ENCODE peak calls at places on chromosome 2, in nine cellular contexts. J is nephron progenitor cell; E is GM23338; D is ovary; Y is MCF 10A; P is heart left ventricle; R is endothelial cell; K is BJ; F is CD8-positive, alpha-beta T cell. U is an unnamed sample.

GRCh38 chr2:29317077-29317517 is 201.9 kb downstream of the CLIP4 start:
- DNase-seq in J (no peak), E (no peak), D (no peak), Y (peak; percentile 82), P (no peak), R (no peak), K (no peak), F (no peak), U (no peak)

GRCh38 chr2:71935291-71935848 is 212.3 kb downstream of the CYP26B1 start:
- DNase-seq in J (no peak), E (no peak), D (no peak), Y (peak; percentile 77), P (no peak), R (no peak), K (peak; percentile 85), F (no peak), U (no peak)

GRCh38 chr2:71599646-71600236 is 146.4 kb downstream of the DYSF start:
- DNase-seq in J (no peak), E (no peak), D (no peak), Y (no peak), P (no peak), R (no peak), K (no peak), F (no peak), U (no peak)

GRCh38 chr2:28152585-28153284 is 239.9 kb upstream of the FOSL2 start:
- DNase-seq in J (no peak), E (no peak), D (no peak), Y (no peak), P (no peak), R (no peak), K (no peak), F (no peak), U (no peak)

GRCh38 chr2:218072478-218073024 is 3.5 kb downstream of the RUFY4 start:
- DNase-seq in J (no peak), E (no peak), D (no peak), Y (no peak), P (no peak), R (no peak), K (no peak), F (no peak), U (no peak)

GRCh38 chr2:56240210-56240609 is 56.4 kb downstream of the CCDC85A start:
- DNase-seq in J (no peak), E (no peak), D (no peak), Y (no peak), P (no peak), R (no peak), K (no peak), F (no peak), U (no peak)

GRCh38 chr2:130288467-130289403 is 54.0 kb upstream of the IMP4 start:
- DNase-seq in J (no peak), E (peak; percentile 78), D (no peak), Y (no peak), P (no peak), R (no peak), K (no peak), F (no peak), U (no peak)

GRCh38 chr2:6999161-6999877 is 82.1 kb downstream of the RNF144A start:
- DNase-seq in J (no peak), E (no peak), D (no peak), Y (no peak), P (no peak), R (no peak), K (no peak), F (no peak), U (no peak)

GRCh38 chr2:6750389-6751158 is 115.1 kb downstream of the CMPK2 start:
- DNase-seq in J (no peak), E (no peak), D (no peak), Y (no peak), P (no peak), R (no peak), K (no peak), F (no peak), U (no peak)

GRCh38 chr2:118118479-118118878 is 30.2 kb downstream of the INSIG2 start:
- DNase-seq in J (no peak), E (no peak), D (no peak), Y (no peak), P (no peak), R (no peak), K (no peak), F (no peak), U (no peak)

GRCh38 chr2:170002096-170002495 is 174.8 kb downstream of the UBR3 start:
- DNase-seq in J (no peak), E (peak; percentile 16), D (no peak), Y (no peak), P (no peak), R (no peak), K (no peak), F (no peak), U (no peak)

GRCh38 chr2:170006592-170007327 is 171.2 kb upstream of the MYO3B start:
- DNase-seq in J (no peak), E (no peak), D (no peak), Y (peak; percentile 18), P (no peak), R (peak; percentile 17), K (no peak), F (no peak), U (no peak)

GRCh38 chr2:170009209-170009608 is 168.7 kb upstream of the MYO3B start:
- DNase-seq in J (no peak), E (no peak), D (no peak), Y (no peak), P (no peak), R (no peak), K (no peak), F (no peak), U (no peak)

DNA sequence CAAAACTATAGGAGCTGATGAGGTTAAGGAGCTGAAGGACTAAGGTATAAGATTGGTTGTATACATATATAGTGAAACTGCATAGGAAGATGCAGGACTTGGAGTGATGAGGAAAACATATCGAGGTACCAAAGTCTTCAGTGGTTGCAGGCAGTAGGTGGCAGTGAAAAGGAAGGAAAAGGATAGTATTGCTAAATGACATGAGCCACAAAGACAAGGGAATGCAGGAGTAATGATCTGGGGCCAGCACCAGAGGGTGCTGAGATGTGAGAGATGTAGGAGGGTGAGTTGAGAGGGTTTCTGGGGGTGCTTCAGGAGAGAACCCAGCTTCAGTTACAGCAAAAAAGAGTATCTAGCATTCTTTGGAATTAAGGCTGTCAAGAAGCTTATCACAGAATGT is 172.2 kb upstream of the MYO3B start:
- DNase-seq in J (no peak), E (peak; percentile 70), D (no peak), Y (peak; percentile 2), P (no peak), R (no peak), K (no peak), F (no peak), U (no peak)
- TF ChIP-seq CTCF in J (no peak), E (peak; percentile 57), D (no peak), Y (no peak), P (no peak), R (no peak), K (no peak), F (no peak), U (no peak)

DNA sequence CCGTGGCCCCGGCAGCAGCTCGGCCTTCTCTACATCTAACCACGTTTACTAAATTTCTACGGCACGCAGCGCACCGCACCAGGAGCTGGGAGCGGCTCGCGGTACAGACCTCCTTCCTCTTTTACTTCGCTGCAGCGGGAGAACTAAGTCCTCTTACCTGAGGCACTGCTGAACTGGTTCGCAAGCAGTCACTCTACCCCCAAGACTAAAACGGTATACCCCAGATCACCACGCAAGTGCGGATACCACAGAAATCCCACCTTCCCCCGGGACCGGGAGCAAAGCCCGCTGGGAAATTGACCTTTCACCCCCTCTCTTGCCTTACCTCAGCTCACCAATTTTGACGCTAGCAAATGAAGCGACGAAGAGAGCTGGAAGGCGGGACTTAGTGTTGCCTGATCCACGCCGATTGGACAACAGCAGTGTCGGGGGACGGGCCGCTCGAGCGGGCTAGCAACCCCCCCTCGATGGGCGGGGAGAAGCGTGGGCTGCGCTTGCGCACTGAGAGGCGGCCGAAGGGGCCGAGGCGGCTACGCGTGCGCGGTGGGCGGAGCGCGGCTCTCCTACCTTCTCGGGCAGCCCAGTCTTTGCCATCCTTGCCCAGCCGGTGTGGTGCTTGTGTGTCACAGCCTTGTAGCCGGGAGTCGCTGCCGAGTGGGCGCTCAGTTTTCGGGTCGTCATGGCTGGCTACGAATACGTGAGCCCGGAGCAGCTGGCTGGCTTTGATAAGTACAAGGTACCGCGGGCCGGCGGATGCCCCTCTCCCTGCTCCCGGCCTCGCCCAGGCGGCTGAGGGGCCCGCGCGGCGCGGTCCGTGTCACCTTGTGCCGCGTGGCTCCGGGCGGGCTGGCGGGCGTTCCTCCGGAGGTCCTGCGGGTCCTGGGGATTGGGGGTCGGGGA is at the start of gene SELENOI:
- DNase-seq in J (peak; percentile 99), E (peak; percentile 100), D (peak; percentile 100), Y (peak; percentile 99), P (peak; percentile 99), R (peak; percentile 100), K (peak; percentile 93), F (peak; percentile 98), U (peak; percentile 99)
- TF ChIP-seq CTCF in J (no peak), E (no peak), D (no peak), Y (no peak), P (no peak), R (no peak), K (no peak), F (no peak), U (no peak)

DNA sequence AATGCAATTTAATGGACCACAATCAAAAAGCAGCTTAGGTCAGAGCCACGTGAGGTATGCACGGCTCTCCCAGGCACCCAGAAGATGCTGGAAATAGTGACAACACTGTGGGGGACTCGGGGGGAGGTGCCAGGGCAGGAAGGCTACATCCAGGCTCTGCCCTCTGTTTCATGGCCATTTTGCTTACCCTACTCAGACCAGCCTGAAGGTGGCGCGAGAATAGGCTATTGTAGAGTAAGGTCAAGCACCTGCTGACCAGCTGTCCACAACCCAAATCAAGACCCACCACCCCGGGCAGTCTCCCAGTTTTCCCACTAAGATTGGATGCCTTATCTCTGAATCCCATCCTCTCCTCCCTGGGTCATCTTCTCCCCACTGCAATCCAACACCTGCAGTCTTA is 115.7 kb downstream of the VIT start:
- DNase-seq in J (peak; percentile 19), E (peak; percentile 84), D (no peak), Y (peak; percentile 12), P (no peak), R (peak; percentile 49), K (no peak), F (no peak), U (no peak)
- TF ChIP-seq CTCF in J (no peak), E (peak; percentile 53), D (no peak), Y (no peak), P (no peak), R (no peak), K (peak; percentile 13), F (no peak), U (no peak)

DNA sequence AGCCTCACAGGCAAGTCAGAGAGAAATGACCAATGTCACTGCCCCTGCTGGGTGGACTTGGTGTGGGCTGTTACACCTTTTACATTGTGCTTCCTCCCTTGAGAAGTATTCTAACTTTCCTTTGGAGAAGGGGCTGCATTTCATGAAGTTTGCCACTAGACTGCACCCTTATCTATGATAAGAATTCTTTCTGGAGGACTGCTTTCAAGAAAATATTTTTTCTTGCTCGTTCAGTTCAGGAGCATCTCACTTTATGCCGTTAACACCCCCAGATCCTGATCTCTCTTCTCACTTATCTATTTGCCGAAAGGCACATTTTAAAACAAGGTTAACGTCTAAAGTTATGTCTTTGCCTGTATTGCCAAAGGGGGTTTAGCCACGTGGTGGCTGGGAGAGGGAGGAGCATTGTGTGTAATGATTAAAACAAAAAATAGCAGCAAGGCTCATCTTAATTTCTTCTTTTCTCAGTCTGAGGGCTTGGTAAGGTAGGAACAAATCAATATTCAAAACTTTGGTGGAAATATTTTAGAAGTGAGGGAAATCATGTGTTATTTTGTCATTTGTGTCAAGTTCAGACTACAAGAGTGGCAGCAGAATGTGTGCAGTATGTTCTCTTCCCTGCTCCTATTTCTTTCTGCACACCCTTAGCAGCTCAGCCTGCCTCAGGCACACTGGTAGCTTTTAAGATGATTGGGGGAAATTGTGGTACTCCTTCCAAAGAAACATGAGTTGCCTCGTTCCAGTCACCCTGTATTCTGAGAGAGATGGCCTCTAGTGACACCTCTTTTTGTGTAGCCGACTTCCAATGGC is 1.6 kb upstream of the IGFBP5 start:
- DNase-seq in J (no peak), E (peak; percentile 66), D (peak; percentile 20), Y (peak; percentile 37), P (no peak), R (no peak), K (no peak), F (no peak), U (no peak)
- TF ChIP-seq CTCF in J (peak; percentile 62), E (peak; percentile 63), D (peak; percentile 79), Y (peak; percentile 52), P (peak; percentile 28), R (peak; percentile 40), K (peak; percentile 81), F (peak; percentile 37), U (no peak)

U was measured in activated B cell treated with CpG ODN at 0.5 μM for 24 hours.